ENCODE peak calls at places on chromosomes 2 and 18, in five cellular contexts. Y is heart right ventricle, O is SJSA1, E is heart left ventricle, W is psoas muscle. H is an unnamed sample.

GRCh38 chr2:37091873-37092272 is 7.6 kb downstream of the GPATCH11 start:
- DNase-seq in Y (no peak), O (no peak), E (no peak), W (no peak), H (no peak)

GRCh38 chr2:96146881-96147592 is 1.8 kb upstream of the DUSP2 start:
- DNase-seq in Y (peak), O (no peak), E (peak), W (peak), H (peak)

GRCh38 chr2:98334439-98335078 is 11.7 kb upstream of the CNGA3 start:
- DNase-seq in Y (no peak), O (peak), E (no peak), W (no peak), H (no peak)

GRCh38 chr18:48698707-48699106 is 159.9 kb downstream of the CTIF start:
- DNase-seq in Y (no peak), O (no peak), E (no peak), W (no peak), H (no peak)

GRCh38 chr18:46213295-46213694 is 109.1 kb downstream of the HAUS1 start:
- DNase-seq in Y (no peak), O (no peak), E (no peak), W (no peak), H (no peak)

GRCh38 chr2:200744252-200744651 is 67.5 kb upstream of the BZW1 start:
- DNase-seq in Y (no peak), O (no peak), E (no peak), W (no peak), H (no peak)

GRCh38 chr18:23386317-23386716 is 66.8 kb upstream of the RIOK3 start:
- DNase-seq in Y (no peak), O (no peak), E (no peak), W (no peak), H (no peak)

GRCh38 chr18:76450452-76450851 is 44.6 kb downstream of the ZNF516 start:
- DNase-seq in Y (no peak), O (no peak), E (no peak), W (no peak), H (no peak)

GRCh38 chr2:181678033-181678586 is 2.2 kb downstream of the NEUROD1 start:
- DNase-seq in Y (peak), O (peak), E (peak), W (peak), H (peak)

GRCh38 chr2:64474200-64474630 is 20.3 kb downstream of the LGALSL start:
- DNase-seq in Y (no peak), O (no peak), E (no peak), W (no peak), H (no peak)

GRCh38 chr2:40032650-40033319 is 253.7 kb upstream of the THUMPD2 start:
- DNase-seq in Y (no peak), O (no peak), E (no peak), W (no peak), H (no peak)

GRCh38 chr18:50306944-50307343 is 19.5 kb upstream of the CXXC1 start:
- DNase-seq in Y (no peak), O (no peak), E (no peak), W (no peak), H (no peak)

GRCh38 chr2:126932529-126932928 is 33.8 kb downstream of the TEX51 start:
- DNase-seq in Y (no peak), O (no peak), E (no peak), W (no peak), H (no peak)

GRCh38 chr18:35041752-35042379 is 653 bp downstream of the MAPRE2 start:
- DNase-seq in Y (no peak), O (peak), E (no peak), W (no peak), H (no peak)

GRCh38 chr2:240309214-240309613 is 126.2 kb upstream of the GPC1 start:
- DNase-seq in Y (no peak), O (no peak), E (no peak), W (no peak), H (no peak)

GRCh38 chr2:237181844-237182243 is 96.2 kb downstream of the COPS8 start:
- DNase-seq in Y (no peak), O (peak), E (no peak), W (no peak), H (no peak)

GRCh38 chr2:241499146-241499965 is 9.0 kb downstream of the STK25 start:
- DNase-seq in Y (no peak), O (no peak), E (no peak), W (no peak), H (peak)

GRCh38 chr2:153299809-153300208 is 178.8 kb downstream of the RPRM start:
- DNase-seq in Y (no peak), O (no peak), E (no peak), W (no peak), H (no peak)

GRCh38 chr2:120749506-120750431 is 14.1 kb downstream of the GLI2 start:
- DNase-seq in Y (peak), O (peak), E (peak), W (no peak), H (no peak)

GRCh38 chr2:21667638-21668037 is 543.9 kb downstream of the TDRD15 start:
- DNase-seq in Y (no peak), O (no peak), E (no peak), W (no peak), H (no peak)

GRCh38 chr2:177882501-177882900 is 190.1 kb downstream of the PDE11A start:
- DNase-seq in Y (no peak), O (no peak), E (no peak), W (no peak), H (no peak)

GRCh38 chr18:49849331-49850217 is 36.2 kb upstream of the ACAA2 start:
- DNase-seq in Y (peak), O (peak), E (peak), W (no peak), H (no peak)

GRCh38 chr2:207772081-207772843 is 2.6 kb upstream of the FZD5 start:
- DNase-seq in Y (peak), O (no peak), E (peak), W (peak), H (peak)

GRCh38 chr2:189247276-189247675 is 67.7 kb upstream of the COL5A2 start:
- DNase-seq in Y (no peak), O (no peak), E (no peak), W (no peak), H (no peak)

GRCh38 chr2:240465268-240465764 is 29.9 kb downstream of the GPC1 start:
- DNase-seq in Y (peak), O (no peak), E (no peak), W (peak), H (peak)

GRCh38 chr2:223414646-223415045 is 187.5 kb downstream of the SCG2 start:
- DNase-seq in Y (no peak), O (no peak), E (peak), W (peak), H (peak)

GRCh38 chr2:441258-442023 is 153.6 kb upstream of the ALKAL2 start:
- DNase-seq in Y (no peak), O (no peak), E (no peak), W (no peak), H (no peak)

GRCh38 chr2:144583741-144584453 is 64.0 kb upstream of the ZEB2 start:
- DNase-seq in Y (no peak), O (no peak), E (no peak), W (no peak), H (no peak)

GRCh38 chr2:161843936-161844335 is 219.7 kb downstream of the SLC4A10 start:
- DNase-seq in Y (no peak), O (no peak), E (no peak), W (no peak), H (no peak)

GRCh38 chr2:128405981-128406601 is 87.4 kb upstream of the HS6ST1 start:
- DNase-seq in Y (no peak), O (no peak), E (no peak), W (peak), H (peak)

GRCh38 chr2:3233877-3234276 is 143.7 kb downstream of the EIPR1 start:
- DNase-seq in Y (no peak), O (no peak), E (no peak), W (no peak), H (no peak)

GRCh38 chr2:176171331-176172006 is 14.4 kb downstream of the HOXD3 start:
- DNase-seq in Y (no peak), O (no peak), E (no peak), W (no peak), H (no peak)

GRCh38 chr2:161422812-161423211 is 6.7 kb downstream of the TBR1 start:
- DNase-seq in Y (no peak), O (no peak), E (no peak), W (no peak), H (no peak)

GRCh38 chr2:95021015-95021399 is 4.5 kb upstream of the MAL start:
- DNase-seq in Y (no peak), O (no peak), E (no peak), W (no peak), H (no peak)

GRCh38 chr2:241724259-241724974 is 10.0 kb upstream of the D2HGDH start:
- DNase-seq in Y (no peak), O (no peak), E (peak), W (no peak), H (no peak)

GRCh38 chr2:52821631-52822030 is 946.0 kb upstream of the CHAC2 start:
- DNase-seq in Y (no peak), O (no peak), E (no peak), W (no peak), H (no peak)

GRCh38 chr18:55247032-55247431 is 287.8 kb upstream of the CCDC68 start:
- DNase-seq in Y (no peak), O (no peak), E (no peak), W (no peak), H (no peak)

GRCh38 chr2:20231632-20232031 is 6.7 kb upstream of the SDC1 start:
- DNase-seq in Y (no peak), O (peak), E (no peak), W (no peak), H (no peak)

DNA sequence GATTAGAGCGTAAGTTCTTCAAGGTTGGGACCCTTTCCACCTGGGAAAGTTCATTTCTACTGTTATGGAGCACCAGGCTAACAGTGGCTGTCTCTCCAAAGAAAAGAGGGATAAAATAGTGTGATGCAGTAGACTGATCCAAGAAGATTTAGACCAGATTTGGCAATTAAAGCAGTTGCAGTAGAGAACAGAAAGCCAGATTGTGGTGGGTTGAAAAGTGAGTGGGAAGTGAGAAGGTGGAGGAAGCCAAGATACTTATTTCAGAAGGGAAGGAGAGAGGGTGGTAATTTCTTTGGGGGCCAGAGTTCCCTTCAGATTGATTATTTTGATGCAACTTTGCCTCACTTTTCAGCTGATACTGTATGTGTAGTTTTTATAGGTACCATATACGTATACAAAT is 8.0 kb downstream of the MYL12B start:
- DNase-seq in Y (no peak), O (no peak), E (no peak), W (no peak), H (no peak)
- H3K27ac ChIP-seq in Y (no peak), O (no peak), E (no peak), W (no peak), H (no peak)

DNA sequence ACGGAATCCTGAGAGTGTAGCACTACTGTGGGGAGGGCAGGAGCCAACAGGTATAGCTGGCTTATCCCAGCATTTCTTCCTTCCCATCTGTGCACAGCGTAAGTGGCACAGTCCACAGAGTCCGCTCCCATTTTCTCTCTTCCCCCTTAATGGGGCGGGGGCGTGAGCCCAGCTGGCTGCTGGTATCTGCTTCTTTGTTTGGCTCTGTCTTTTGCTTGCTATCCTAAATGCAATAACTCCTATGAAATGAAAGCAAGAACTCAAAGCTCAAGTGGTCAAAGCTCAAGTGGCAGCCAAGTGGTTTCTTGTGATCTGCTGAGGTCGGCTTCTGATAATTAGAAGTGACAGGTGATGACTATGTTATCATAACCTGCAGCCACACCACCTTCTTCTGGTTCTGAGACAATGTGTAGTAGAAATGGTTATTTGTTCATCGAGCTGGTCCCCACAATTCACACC is 192.7 kb downstream of the PLCL1 start:
- DNase-seq in Y (no peak), O (no peak), E (no peak), W (no peak), H (no peak)
- H3K4me3 ChIP-seq in Y (no peak), O (no peak), E (no peak), W (no peak), H (no peak)

GRCh38 chr18:52452427-52452826 is 112.4 kb downstream of the DCC start:
- DNase-seq in Y (no peak), O (no peak), E (no peak), W (no peak), H (no peak)

GRCh38 chr18:52451252-52451651 is 111.3 kb downstream of the DCC start:
- DNase-seq in Y (no peak), O (no peak), E (no peak), W (no peak), H (no peak)

GRCh38 chr18:52451851-52452250 is 111.9 kb downstream of the DCC start:
- DNase-seq in Y (no peak), O (no peak), E (no peak), W (no peak), H (no peak)
- H3K27ac ChIP-seq in Y (no peak), O (no peak), E (no peak), W (no peak), H (no peak)

GRCh38 chr2:238239552-238239871 is 326 bp downstream of the HES6 start:
- DNase-seq in Y (no peak), O (no peak), E (no peak), W (no peak), H (peak)

GRCh38 chr2:238239872-238240760 is at the start of gene HES6:
- DNase-seq in Y (peak), O (peak), E (peak), W (peak), H (peak)

GRCh38 chr2:238237441-238237840 is 2.4 kb downstream of the HES6 start:
- DNase-seq in Y (no peak), O (no peak), E (no peak), W (no peak), H (no peak)

GRCh38 chr2:238238311-238238765 is 1.5 kb downstream of the HES6 start:
- DNase-seq in Y (no peak), O (no peak), E (peak), W (peak), H (no peak)

DNA sequence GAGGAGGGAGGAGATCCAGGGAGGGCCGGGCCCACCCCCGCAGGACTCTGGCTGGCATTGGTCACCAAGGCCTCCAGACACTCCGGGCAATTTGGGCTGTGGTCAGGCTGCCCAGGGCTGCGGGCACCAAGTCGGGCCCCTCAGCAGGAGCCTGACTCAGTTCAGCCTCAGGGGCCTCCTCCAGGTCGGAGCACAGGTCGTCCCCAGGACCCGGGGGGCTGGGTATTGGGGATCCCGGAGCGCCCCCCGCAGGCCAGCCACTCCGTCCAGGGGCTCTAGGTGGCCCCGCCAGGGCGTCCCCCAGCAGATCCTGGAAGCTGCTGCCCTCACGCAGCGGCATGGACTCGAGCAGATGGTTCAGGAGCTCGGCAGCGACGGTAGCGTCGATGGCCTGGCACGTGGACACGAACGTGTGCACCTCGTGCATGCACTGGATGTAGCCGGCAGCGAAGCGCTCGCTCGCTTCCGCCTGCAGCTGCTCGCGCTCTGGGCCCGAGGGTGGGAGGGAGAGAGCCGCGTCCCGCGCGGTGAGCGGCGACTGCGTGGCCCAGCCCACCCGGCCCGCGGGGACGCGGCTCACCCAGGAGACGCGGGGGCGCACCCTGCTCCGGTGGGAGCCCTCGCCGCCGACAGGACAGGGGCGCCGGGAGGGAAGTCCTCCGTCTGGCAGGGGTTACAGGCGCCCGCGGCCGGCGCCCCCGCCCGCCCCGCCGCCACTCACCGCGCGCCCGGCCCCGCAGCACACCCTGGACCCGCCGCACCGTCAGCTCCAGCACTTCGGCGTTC is 879 bp downstream of the HES6 start:
- DNase-seq in Y (no peak), O (no peak), E (peak), W (peak), H (no peak)
- H3K4me3 ChIP-seq in Y (peak), O (peak), E (peak), W (peak), H (peak)

DNA sequence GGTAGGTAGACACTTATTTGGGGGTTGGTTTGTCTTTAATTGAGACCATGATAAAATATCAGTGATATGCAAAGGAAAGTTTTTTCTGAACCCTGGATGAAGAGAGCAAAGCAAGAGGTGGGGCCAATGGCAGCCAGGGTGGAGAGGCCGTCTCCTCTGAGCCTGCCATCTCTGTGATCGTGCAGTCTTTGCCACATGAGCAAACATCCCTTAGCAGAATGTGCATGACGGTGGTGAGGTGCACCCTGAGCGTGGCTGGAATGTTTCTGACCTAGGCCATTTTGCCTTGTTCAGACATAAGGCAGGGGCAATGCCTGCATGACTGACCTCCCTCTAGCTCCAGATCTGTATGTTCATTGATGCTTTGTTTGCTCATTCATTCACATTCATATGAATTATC is 6.0 kb downstream of the NCK2 start:
- DNase-seq in Y (no peak), O (no peak), E (no peak), W (no peak), H (no peak)
- H3K27ac ChIP-seq in Y (no peak), O (no peak), E (no peak), W (no peak), H (no peak)

GRCh38 chr2:112585400-112585799 is 991 bp downstream of the CHCHD5 start:
- DNase-seq in Y (no peak), O (no peak), E (no peak), W (no peak), H (no peak)
- H3K4me3 ChIP-seq in Y (no peak), O (peak), E (peak), W (peak), H (no peak)

GRCh38 chr2:46955764-46956163 is 40.2 kb upstream of the MCFD2 start:
- DNase-seq in Y (no peak), O (no peak), E (no peak), W (no peak), H (no peak)

GRCh38 chr2:46952171-46952570 is 36.6 kb upstream of the MCFD2 start:
- DNase-seq in Y (no peak), O (no peak), E (no peak), W (no peak), H (no peak)

GRCh38 chr2:46958431-46959017 is 42.9 kb upstream of the MCFD2 start:
- DNase-seq in Y (no peak), O (no peak), E (no peak), W (no peak), H (no peak)

GRCh38 chr2:46956981-46957531 is 41.5 kb upstream of the MCFD2 start:
- DNase-seq in Y (no peak), O (no peak), E (peak), W (no peak), H (no peak)

GRCh38 chr2:46954951-46955571 is 39.5 kb upstream of the MCFD2 start:
- DNase-seq in Y (peak), O (peak), E (peak), W (peak), H (peak)
- H3K27ac ChIP-seq in Y (peak), O (peak), E (peak), W (peak), H (no peak)

GRCh38 chr18:22033085-22033484 is 136.3 kb upstream of the GATA6 start:
- DNase-seq in Y (no peak), O (no peak), E (no peak), W (no peak), H (no peak)
- H3K4me3 ChIP-seq in Y (no peak), O (no peak), E (no peak), W (no peak), H (no peak)

H was measured in aorta.